ENCODE peak calls at places on chromosomes 16 and 17, in five cellular contexts. One of them, this sample, is unnamed.

GRCh38 chr16:80113876-80114574 is 426.8 kb upstream of the DYNLRB2 start:
- DNase-seq in fibroblast of mammary gland: no peak
- DNase-seq in left colon: no peak
- DNase-seq in SW480: no peak
- DNase-seq in NCI-H526: no peak
- DNase-seq in this sample: no peak

GRCh38 chr17:39139137-39139516 is 12.3 kb downstream of the PLXDC1 start:
- DNase-seq in left colon: no peak
- DNase-seq in NCI-H526: no peak
- DNase-seq in fibroblast of mammary gland: peak
- DNase-seq in SW480: peak
- DNase-seq in this sample: peak

GRCh38 chr17:78791840-78792709 is 10.0 kb upstream of the CYTH1 start:
- DNase-seq in NCI-H526: no peak
- DNase-seq in fibroblast of mammary gland: no peak
- DNase-seq in left colon: no peak
- DNase-seq in SW480: no peak
- DNase-seq in this sample: no peak

GRCh38 chr17:27569257-27569722 is 61.7 kb upstream of the LGALS9 start:
- DNase-seq in NCI-H526: peak
- DNase-seq in SW480: peak
- DNase-seq in fibroblast of mammary gland: no peak
- DNase-seq in left colon: peak
- DNase-seq in this sample: no peak

GRCh38 chr17:42456223-42457106 is 2.2 kb upstream of the ATP6V0A1 start:
- DNase-seq in NCI-H526: no peak
- DNase-seq in SW480: peak
- DNase-seq in left colon: no peak
- DNase-seq in fibroblast of mammary gland: peak
- DNase-seq in this sample: peak

GRCh38 chr17:3770471-3770870 is 30.5 kb downstream of the ITGAE start:
- DNase-seq in NCI-H526: no peak
- DNase-seq in SW480: no peak
- DNase-seq in left colon: peak
- DNase-seq in fibroblast of mammary gland: no peak
- DNase-seq in this sample: no peak

GRCh38 chr17:29390856-29391631 is 881 bp downstream of the TAOK1 start:
- DNase-seq in left colon: peak
- DNase-seq in NCI-H526: peak
- DNase-seq in SW480: peak
- DNase-seq in fibroblast of mammary gland: peak
- DNase-seq in this sample: peak

GRCh38 chr16:31496670-31497069 is 11.5 kb downstream of the RUSF1 start:
- DNase-seq in fibroblast of mammary gland: no peak
- DNase-seq in NCI-H526: no peak
- DNase-seq in left colon: no peak
- DNase-seq in SW480: no peak
- DNase-seq in this sample: no peak

GRCh38 chr17:77388384-77389306 is 247.9 kb downstream of the SEC14L1 start:
- DNase-seq in SW480: no peak
- DNase-seq in NCI-H526: no peak
- DNase-seq in fibroblast of mammary gland: no peak
- DNase-seq in left colon: no peak
- DNase-seq in this sample: no peak

GRCh38 chr17:51119415-51120356 is 982 bp downstream of the SPAG9 start:
- DNase-seq in left colon: peak
- DNase-seq in fibroblast of mammary gland: peak
- DNase-seq in SW480: peak
- DNase-seq in NCI-H526: peak
- DNase-seq in this sample: peak

GRCh38 chr17:62966426-62967110 is 533 bp downstream of the TANC2 start:
- DNase-seq in NCI-H526: peak
- DNase-seq in fibroblast of mammary gland: peak
- DNase-seq in left colon: peak
- DNase-seq in SW480: peak
- DNase-seq in this sample: peak

GRCh38 chr17:82678265-82678891 is 20.1 kb downstream of the RAB40B start:
- DNase-seq in NCI-H526: no peak
- DNase-seq in fibroblast of mammary gland: no peak
- DNase-seq in SW480: no peak
- DNase-seq in left colon: no peak
- DNase-seq in this sample: no peak

GRCh38 chr17:57261084-57261461 is 4.8 kb downstream of the MSI2 start:
- DNase-seq in fibroblast of mammary gland: no peak
- DNase-seq in left colon: no peak
- DNase-seq in SW480: no peak
- DNase-seq in NCI-H526: no peak
- DNase-seq in this sample: peak

GRCh38 chr17:73226556-73227172 is 33.8 kb downstream of the COG1 start:
- DNase-seq in NCI-H526: no peak
- DNase-seq in fibroblast of mammary gland: no peak
- DNase-seq in SW480: no peak
- DNase-seq in left colon: no peak
- DNase-seq in this sample: peak

GRCh38 chr16:84752600-84752999 is 52.8 kb downstream of the USP10 start:
- DNase-seq in NCI-H526: no peak
- DNase-seq in SW480: no peak
- DNase-seq in fibroblast of mammary gland: no peak
- DNase-seq in left colon: no peak
- DNase-seq in this sample: no peak

GRCh38 chr16:19210175-19210924 is 42.3 kb downstream of the SYT17 start:
- DNase-seq in fibroblast of mammary gland: peak
- DNase-seq in left colon: no peak
- DNase-seq in NCI-H526: no peak
- DNase-seq in SW480: no peak
- DNase-seq in this sample: no peak

GRCh38 chr16:81738831-81739496 is 40.1 kb upstream of the PLCG2 start:
- DNase-seq in fibroblast of mammary gland: no peak
- DNase-seq in NCI-H526: no peak
- DNase-seq in SW480: no peak
- DNase-seq in left colon: peak
- DNase-seq in this sample: no peak

GRCh38 chr17:72530409-72530808 is 409.6 kb downstream of the SOX9 start:
- DNase-seq in NCI-H526: no peak
- DNase-seq in left colon: no peak
- DNase-seq in fibroblast of mammary gland: no peak
- DNase-seq in SW480: no peak
- DNase-seq in this sample: no peak

GRCh38 chr16:82070656-82071369 is 35.8 kb downstream of the HSD17B2 start:
- DNase-seq in left colon: no peak
- DNase-seq in NCI-H526: no peak
- DNase-seq in fibroblast of mammary gland: peak
- DNase-seq in SW480: peak
- DNase-seq in this sample: peak

GRCh38 chr17:77852666-77853207 is 105.8 kb upstream of the TNRC6C start:
- DNase-seq in NCI-H526: no peak
- DNase-seq in fibroblast of mammary gland: no peak
- DNase-seq in left colon: no peak
- DNase-seq in SW480: no peak
- DNase-seq in this sample: no peak

GRCh38 chr17:47879028-47879585 is 16.9 kb upstream of the SP2 start:
- DNase-seq in NCI-H526: no peak
- DNase-seq in SW480: no peak
- DNase-seq in left colon: no peak
- DNase-seq in fibroblast of mammary gland: peak
- DNase-seq in this sample: no peak

GRCh38 chr17:57868007-57868774 is 18.3 kb upstream of the MRPS23 start:
- DNase-seq in SW480: peak
- DNase-seq in left colon: peak
- DNase-seq in fibroblast of mammary gland: peak
- DNase-seq in NCI-H526: no peak
- DNase-seq in this sample: peak

GRCh38 chr17:75036643-75037268 is 10.0 kb downstream of the ATP5PD start:
- DNase-seq in left colon: peak
- DNase-seq in SW480: peak
- DNase-seq in NCI-H526: no peak
- DNase-seq in fibroblast of mammary gland: peak
- DNase-seq in this sample: peak